ENCODE peak calls at places on chromosomes 5 and 9, in ten cellular contexts. X is adipocyte; R is AG10803; P is body of pancreas; G is cerebellar cortex; D is NCI-H1417; K is CD8-positive, alpha-beta memory T cell; F is H9; Q is left ventricle myocardium inferior; U is NCI-H1105. E is an unnamed sample.

GRCh38 chr5:32229586-32229985 is 55.5 kb upstream of the GOLPH3 start:
- DNase-seq in X (no peak), R (no peak), P (no peak), G (no peak), D (no peak), K (no peak), F (no peak), Q (no peak), U (no peak), E (no peak)

GRCh38 chr9:136045595-136046554 is 49.2 kb downstream of the NACC2 start:
- DNase-seq in X (no peak), R (peak), P (peak), G (no peak), D (no peak), K (no peak), F (no peak), Q (no peak), U (no peak), E (no peak)

GRCh38 chr9:5326893-5327548 is 12.7 kb downstream of the RLN1 start:
- DNase-seq in X (no peak), R (no peak), P (peak), G (no peak), D (peak), K (peak), F (peak), Q (no peak), U (peak), E (peak)

GRCh38 chr5:113195197-113195715 is 218.7 kb downstream of the DCP2 start:
- DNase-seq in X (no peak), R (no peak), P (no peak), G (no peak), D (no peak), K (no peak), F (no peak), Q (no peak), U (no peak), E (peak)

GRCh38 chr5:157860898-157861894 is 2.3 kb upstream of the CLINT1 start:
- DNase-seq in X (no peak), R (no peak), P (no peak), G (no peak), D (no peak), K (no peak), F (no peak), Q (no peak), U (no peak), E (no peak)

GRCh38 chr9:111036946-111037743 is 1.1 kb downstream of the LPAR1 start:
- DNase-seq in X (peak), R (peak), P (no peak), G (no peak), D (no peak), K (no peak), F (no peak), Q (no peak), U (no peak), E (peak)

GRCh38 chr5:124193371-124193789 is 553.1 kb downstream of the ZNF608 start:
- DNase-seq in X (peak), R (peak), P (peak), G (no peak), D (no peak), K (no peak), F (no peak), Q (no peak), U (no peak), E (peak)

GRCh38 chr5:103918668-103919367 is 356.2 kb upstream of the NUDT12 start:
- DNase-seq in X (peak), R (peak), P (no peak), G (peak), D (no peak), K (no peak), F (no peak), Q (no peak), U (no peak), E (no peak)

GRCh38 chr5:157457391-157457790 is 2.6 kb upstream of the NIPAL4 start:
- DNase-seq in X (no peak), R (no peak), P (no peak), G (no peak), D (no peak), K (no peak), F (peak), Q (no peak), U (no peak), E (no peak)

GRCh38 chr9:129981180-129981907 is 61.6 kb downstream of the FNBP1 start:
- DNase-seq in X (no peak), R (no peak), P (peak), G (peak), D (no peak), K (no peak), F (no peak), Q (peak), U (no peak), E (no peak)

GRCh38 chr9:87446527-87446926 is 51.1 kb upstream of the DAPK1 start:
- DNase-seq in X (no peak), R (no peak), P (no peak), G (no peak), D (no peak), K (no peak), F (no peak), Q (no peak), U (no peak), E (no peak)

GRCh38 chr9:107760469-107761242 is 271.1 kb upstream of the KLF4 start:
- DNase-seq in X (no peak), R (no peak), P (peak), G (no peak), D (no peak), K (no peak), F (no peak), Q (peak), U (no peak), E (no peak)

GRCh38 chr9:96383165-96383939 is at the start of gene SLC35D2:
- DNase-seq in X (peak), R (peak), P (peak), G (peak), D (no peak), K (peak), F (peak), Q (peak), U (peak), E (no peak)

GRCh38 chr9:76023715-76024195 is 133.3 kb downstream of the PCSK5 start:
- DNase-seq in X (no peak), R (no peak), P (no peak), G (no peak), D (no peak), K (peak), F (no peak), Q (no peak), U (no peak), E (no peak)

GRCh38 chr5:120538644-120539043 is 74.5 kb downstream of the PRR16 start:
- DNase-seq in X (peak), R (peak), P (no peak), G (no peak), D (no peak), K (no peak), F (no peak), Q (no peak), U (no peak), E (no peak)

E was measured in SK-N-DZ.